ENCODE peak calls at places on chromosomes 7 and 10, in four cellular contexts. B is H1, L is GM12878, K is K562. P is an unnamed sample.

GRCh38 chr10:110533149-110533548 is 34.3 kb upstream of the SMC3 start:
- DNase-seq in B (no peak), L (no peak), K (no peak), P (no peak)

GRCh38 chr7:17020250-17020649 is 138.5 kb upstream of the AGR3 start:
- DNase-seq in B (no peak), L (no peak), K (no peak), P (no peak)

GRCh38 chr7:3067193-3067592 is 23.5 kb upstream of the CARD11 start:
- DNase-seq in B (no peak), L (no peak), K (no peak), P (no peak)

GRCh38 chr10:69080231-69080630 is 7.7 kb upstream of the SRGN start:
- DNase-seq in B (no peak), L (no peak), K (no peak), P (no peak)

GRCh38 chr10:63465293-63466167 is at the start of gene JMJD1C:
- DNase-seq in B (peak), L (no peak), K (peak), P (peak)

GRCh38 chr7:42235734-42236133 is 1.3 kb downstream of the GLI3 start:
- DNase-seq in B (no peak), L (no peak), K (no peak), P (no peak)

GRCh38 chr7:138880881-138881577 is 83.0 kb upstream of the ATP6V0A4 start:
- DNase-seq in B (no peak), L (no peak), K (no peak), P (no peak)

GRCh38 chr7:75639071-75639892 is 99.5 kb downstream of the HIP1 start:
- DNase-seq in B (peak), L (no peak), K (peak), P (no peak)

GRCh38 chr10:23075672-23076071 is 19.7 kb upstream of the MSRB2 start:
- DNase-seq in B (no peak), L (no peak), K (no peak), P (no peak)

GRCh38 chr7:137109966-137110930 is 233.3 kb downstream of the PTN start:
- DNase-seq in B (no peak), L (no peak), K (no peak), P (no peak)

GRCh38 chr10:22315455-22316285 is 518 bp upstream of the COMMD3 start:
- DNase-seq in B (peak), L (no peak), K (peak), P (no peak)

GRCh38 chr10:18260308-18260971 is 120.2 kb downstream of the CACNB2 start:
- DNase-seq in B (no peak), L (no peak), K (no peak), P (no peak)

GRCh38 chr7:142833174-142834027 is 21.5 kb upstream of the EPHB6 start:
- DNase-seq in B (no peak), L (no peak), K (no peak), P (no peak)

GRCh38 chr7:45627691-45628456 is 53.7 kb downstream of the ADCY1 start:
- DNase-seq in B (no peak), L (no peak), K (no peak), P (no peak)

GRCh38 chr10:71547841-71548493 is 151.2 kb downstream of the CDH23 start:
- DNase-seq in B (no peak), L (no peak), K (no peak), P (no peak)

GRCh38 chr7:1101580-1102431 is 13.9 kb downstream of the GPER1 start:
- DNase-seq in B (no peak), L (no peak), K (no peak), P (no peak)

GRCh38 chr7:122764902-122765301 is 62.2 kb upstream of the RNF148 start:
- DNase-seq in B (no peak), L (no peak), K (no peak), P (no peak)

GRCh38 chr7:129401228-129401967 is 32.8 kb upstream of the STRIP2 start:
- DNase-seq in B (no peak), L (no peak), K (peak), P (no peak)

GRCh38 chr7:80039255-80039884 is 95.3 kb upstream of the GNAI1 start:
- DNase-seq in B (no peak), L (no peak), K (no peak), P (no peak)

GRCh38 chr10:86936661-86937501 is 20.5 kb downstream of the MMRN2 start:
- DNase-seq in B (no peak), L (no peak), K (no peak), P (no peak)

GRCh38 chr7:50957427-50957826 is 174.7 kb upstream of the GRB10 start:
- DNase-seq in B (no peak), L (no peak), K (no peak), P (no peak)

GRCh38 chr10:30748152-30748845 is 118.7 kb upstream of the LYZL2 start:
- DNase-seq in B (no peak), L (no peak), K (no peak), P (no peak)

GRCh38 chr7:111083423-111083822 is 7.5 kb upstream of the LRRN3 start:
- DNase-seq in B (no peak), L (peak), K (no peak), P (peak)

GRCh38 chr10:22625511-22626288 is 88.7 kb downstream of the PIP4K2A start:
- DNase-seq in B (no peak), L (no peak), K (no peak), P (no peak)

GRCh38 chr10:61078542-61078941 is 134.6 kb upstream of the RHOBTB1 start:
- DNase-seq in B (no peak), L (no peak), K (no peak), P (no peak)

GRCh38 chr7:43481905-43482678 is 100.8 kb upstream of the STK17A start:
- DNase-seq in B (peak), L (no peak), K (no peak), P (no peak)

GRCh38 chr10:66654861-66655260 is 271.0 kb upstream of the LRRTM3 start:
- DNase-seq in B (no peak), L (no peak), K (no peak), P (no peak)

DNA sequence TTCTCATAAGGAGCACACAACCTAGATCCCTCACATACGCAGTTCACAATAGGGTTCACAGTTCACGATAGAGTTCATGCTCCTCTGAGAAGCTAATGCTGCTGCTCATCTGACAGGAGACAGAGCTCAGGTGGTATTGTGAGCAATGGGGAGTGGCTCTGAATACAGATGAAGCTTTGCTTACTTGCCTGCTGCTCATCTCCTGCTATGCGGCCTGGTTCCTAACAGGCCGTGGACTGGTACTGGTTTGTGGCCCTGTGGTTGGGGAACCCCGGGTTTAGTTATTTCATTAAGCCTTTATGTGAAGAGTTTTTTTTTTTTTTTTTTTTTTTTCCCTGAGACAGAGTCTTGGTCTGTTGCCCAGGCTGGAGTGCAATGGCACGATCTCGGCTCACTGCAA is 19.4 kb downstream of the SLK start:
- DNase-seq in B (no peak), L (no peak), K (no peak), P (no peak)
- TF ChIP-seq TAF1 in B (no peak), L (no peak), K (no peak), P (no peak)

GRCh38 chr10:99297033-99297432 is 32.1 kb upstream of the CNNM1 start:
- DNase-seq in B (no peak), L (no peak), K (peak), P (no peak)

GRCh38 chr10:99296605-99297004 is 32.6 kb upstream of the CNNM1 start:
- DNase-seq in B (no peak), L (no peak), K (no peak), P (no peak)

DNA sequence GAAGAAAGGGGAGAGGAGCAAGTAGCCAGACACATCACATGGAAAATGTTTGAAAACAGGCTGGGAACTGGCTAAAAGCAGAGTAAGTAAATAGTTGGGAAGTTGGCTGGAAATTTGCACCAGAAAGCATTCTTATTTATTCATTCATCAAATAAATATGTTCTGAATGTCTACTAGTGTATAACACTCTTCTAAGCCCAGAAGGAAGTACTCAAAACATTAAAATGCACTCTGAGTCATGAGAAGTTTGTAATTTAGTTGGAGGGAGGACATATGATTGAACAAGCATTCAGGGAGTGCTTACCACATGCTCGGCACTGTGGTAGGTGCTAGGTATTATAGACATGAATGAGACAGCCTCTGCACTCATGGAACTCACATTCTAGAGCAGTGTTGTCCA is 37.0 kb upstream of the CNNM1 start:
- DNase-seq in B (no peak), L (no peak), K (no peak), P (no peak)
- TF ChIP-seq POLR2AphosphoS5 in B (no peak), L (no peak), K (no peak), P (no peak)

GRCh38 chr10:122140477-122140902 is 130.6 kb upstream of the BTBD16 start:
- DNase-seq in B (no peak), L (no peak), K (no peak), P (no peak)

GRCh38 chr10:122142652-122143237 is 128.4 kb upstream of the BTBD16 start:
- DNase-seq in B (peak), L (no peak), K (peak), P (peak)

GRCh38 chr10:122141821-122142651 is 129.1 kb upstream of the BTBD16 start:
- DNase-seq in B (no peak), L (no peak), K (no peak), P (no peak)

GRCh38 chr10:122139627-122140151 is 131.4 kb upstream of the BTBD16 start:
- DNase-seq in B (no peak), L (no peak), K (no peak), P (no peak)

GRCh38 chr10:122140941-122141623 is 130.0 kb upstream of the BTBD16 start:
- DNase-seq in B (no peak), L (no peak), K (no peak), P (no peak)
- TF ChIP-seq POLR2A in B (no peak), L (no peak), K (no peak), P (no peak)

DNA sequence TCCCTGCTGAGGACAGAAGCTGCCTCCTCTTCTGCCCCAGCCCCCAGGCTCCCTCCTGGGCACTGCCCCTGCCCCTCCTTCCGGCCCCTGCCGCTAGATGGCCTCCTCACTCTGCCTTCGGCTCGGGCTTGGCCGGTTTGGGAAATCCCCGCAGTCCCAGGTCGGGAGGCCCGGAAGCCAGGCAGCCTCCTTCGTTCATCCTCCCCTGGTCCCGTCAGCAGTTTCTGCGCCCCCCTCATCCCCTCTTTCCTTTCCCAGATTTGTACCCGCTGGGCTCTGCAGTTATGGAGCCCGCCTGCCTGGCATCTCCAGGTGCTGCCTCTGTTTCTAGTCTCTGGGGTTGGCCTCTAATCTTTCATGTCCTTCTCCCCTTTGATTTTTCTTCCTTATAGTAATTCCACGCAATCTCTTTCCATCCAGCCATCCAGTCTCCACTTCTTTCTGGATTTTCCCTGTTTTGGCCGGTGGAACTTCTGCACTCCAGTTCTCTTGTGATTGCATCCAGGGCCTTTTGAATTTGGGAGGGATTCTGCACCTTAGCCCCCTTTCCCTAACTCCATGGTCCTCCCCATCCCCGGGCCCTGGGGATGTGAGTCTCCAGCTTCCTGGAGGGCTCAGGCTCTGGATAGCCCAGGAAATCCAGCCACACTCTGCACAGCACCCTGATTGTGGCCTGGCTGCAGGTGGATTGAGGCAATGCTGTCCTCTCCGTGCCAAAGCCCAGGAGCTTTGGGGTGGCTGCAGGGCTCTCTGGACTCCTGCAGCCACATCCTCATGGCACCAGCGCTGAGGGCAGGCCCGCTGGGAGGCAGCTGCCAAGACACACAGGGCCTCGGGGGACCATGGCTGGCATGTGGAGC is 3.3 kb upstream of the SHH start:
- DNase-seq in B (peak), L (no peak), K (peak), P (peak)
- TF ChIP-seq TAF1 in B (no peak), L (no peak), K (no peak), P (no peak)

DNA sequence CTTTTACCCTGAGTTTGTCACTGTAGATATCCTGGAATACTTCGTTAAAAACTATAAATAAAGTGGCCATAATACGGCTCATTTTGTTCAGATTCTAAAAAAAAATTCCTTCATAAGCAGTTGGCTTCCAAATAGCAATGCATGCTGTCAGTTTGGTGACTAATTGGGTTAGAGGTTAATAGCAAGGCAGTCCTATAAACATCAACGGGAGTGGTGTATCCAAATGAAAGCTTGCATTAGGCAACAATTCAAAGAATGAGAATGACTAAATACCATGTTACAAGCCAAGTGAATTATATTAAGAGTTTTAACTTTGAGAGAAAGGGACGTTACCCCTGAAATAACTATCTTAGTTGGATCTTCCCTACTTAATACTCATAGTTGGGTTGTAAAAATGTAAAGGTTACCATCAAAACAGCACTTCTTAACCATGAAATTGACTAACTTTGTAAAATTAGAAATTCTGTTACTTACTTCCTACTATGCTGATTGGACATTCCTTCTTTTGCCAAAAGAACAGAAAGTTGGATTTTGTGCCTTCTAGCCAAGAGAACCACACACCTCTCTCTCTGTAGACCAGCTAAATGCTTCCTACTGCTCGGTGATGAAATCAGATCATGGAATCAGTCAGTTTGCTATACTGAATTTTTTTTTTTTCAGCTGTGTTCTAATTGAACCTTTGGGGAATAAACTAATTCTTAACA is 98.0 kb downstream of the KAT6B start:
- DNase-seq in B (no peak), L (no peak), K (no peak), P (no peak)
- TF ChIP-seq POLR2AphosphoS5 in B (no peak), L (no peak), K (no peak), P (no peak)

GRCh38 chr10:31758495-31758894 is 170.1 kb downstream of the ARHGAP12 start:
- DNase-seq in B (no peak), L (no peak), K (no peak), P (no peak)
- TF ChIP-seq POLR2A in B (no peak), L (no peak), K (no peak), P (no peak)

GRCh38 chr7:102432476-102433318 is 678 bp upstream of the ORAI2 start:
- DNase-seq in B (no peak), L (no peak), K (peak), P (no peak)

GRCh38 chr7:102433319-102434038 is at the start of gene ORAI2:
- DNase-seq in B (peak), L (no peak), K (peak), P (peak)

GRCh38 chr7:102434039-102434481 is 685 bp downstream of the ORAI2 start:
- DNase-seq in B (no peak), L (no peak), K (peak), P (no peak)

GRCh38 chr7:102439963-102440795 is 6.8 kb downstream of the ORAI2 start:
- DNase-seq in B (no peak), L (no peak), K (peak), P (no peak)

GRCh38 chr7:102436123-102436522 is 2.7 kb downstream of the ORAI2 start:
- DNase-seq in B (no peak), L (no peak), K (no peak), P (no peak)
- TF ChIP-seq TAF1 in B (no peak), L (no peak), K (no peak), P (no peak)

DNA sequence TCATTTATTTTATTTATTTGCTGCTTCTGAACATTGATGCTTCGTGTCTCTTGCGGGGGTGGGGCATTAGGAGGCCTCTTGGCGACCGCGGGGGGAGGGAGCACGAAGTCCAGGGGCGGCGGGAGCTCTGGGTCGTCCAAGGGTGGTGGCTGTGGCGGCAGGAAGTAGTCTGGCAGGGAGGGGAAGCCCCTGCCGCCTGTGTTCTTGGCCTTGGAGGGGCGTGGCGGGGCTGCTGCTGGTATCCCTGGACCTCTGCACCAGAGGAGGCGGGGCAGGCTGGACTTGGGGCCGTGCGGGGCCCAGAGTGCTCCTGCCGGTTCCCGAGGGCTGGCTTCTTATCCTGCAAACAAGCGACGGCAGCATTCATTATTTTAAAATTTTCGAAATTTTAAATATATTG is 70.5 kb upstream of the ABI1 start:
- DNase-seq in B (peak), L (no peak), K (peak), P (peak)
- TF ChIP-seq POLR2AphosphoS5 in B (no peak), L (no peak), K (no peak), P (no peak)

GRCh38 chr7:152675761-152676636 is at the start of gene XRCC2:
- DNase-seq in B (peak), L (peak), K (peak), P (peak)
- TF ChIP-seq POLR2A in B (peak), L (peak), K (peak), P (peak)

DNA sequence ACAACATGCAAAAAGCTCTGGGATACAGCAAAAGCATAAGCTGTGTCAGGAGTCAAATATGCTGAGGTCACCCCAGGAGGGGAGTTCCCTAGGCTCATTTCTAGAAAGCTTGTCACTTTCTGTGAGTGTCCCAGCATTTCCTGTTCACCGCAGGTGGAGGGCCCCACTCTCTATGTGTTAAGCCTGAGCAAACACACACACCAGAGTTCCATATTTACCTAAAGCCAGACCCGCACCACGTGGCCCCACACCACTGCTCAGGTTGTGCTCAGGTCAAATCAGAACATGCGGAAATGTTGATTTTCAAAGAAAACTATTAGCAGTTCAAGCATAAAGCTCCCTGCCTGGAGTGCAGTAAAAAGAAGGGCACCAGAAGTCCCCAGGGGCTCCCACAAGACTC is 259.6 kb upstream of the PPP2R2D start:
- DNase-seq in B (peak), L (peak), K (no peak), P (peak)
- TF ChIP-seq TAF1 in B (no peak), L (peak), K (no peak), P (no peak)

P was measured in GM12891.